ENCODE peak calls at places on chromosomes 6 and 20, in eight cellular contexts. One of them, this sample, is unnamed.

GRCh38 chr6:157215702-157216101 is 107.6 kb downstream of the TMEM242 start:
- DNase-seq in hypothalamus: no peak
- DNase-seq in NCI-H1105: no peak
- DNase-seq in activated T-helper 9 cell treated with anti-CD3 and anti-CD28 coated beads, Interleukin-2, amount 50 U/mL, for 16 hours: no peak
- DNase-seq in activated CD8-positive, alpha-beta memory T cell treated with anti-CD3 and anti-CD28 coated beads for 4 hours: no peak
- DNase-seq in adrenal gland: no peak
- DNase-seq in dorsolateral prefrontal cortex: no peak
- DNase-seq in Ammon's horn: no peak
- DNase-seq in this sample: no peak

GRCh38 chr6:14883921-14884320 is 361.9 kb upstream of the JARID2 start:
- DNase-seq in hypothalamus: no peak
- DNase-seq in NCI-H1105: no peak
- DNase-seq in activated T-helper 9 cell treated with anti-CD3 and anti-CD28 coated beads, Interleukin-2, amount 50 U/mL, for 16 hours: no peak
- DNase-seq in activated CD8-positive, alpha-beta memory T cell treated with anti-CD3 and anti-CD28 coated beads for 4 hours: no peak
- DNase-seq in adrenal gland: no peak
- DNase-seq in dorsolateral prefrontal cortex: no peak
- DNase-seq in Ammon's horn: no peak
- DNase-seq in this sample: no peak

GRCh38 chr6:21871831-21872230 is 278.3 kb downstream of the SOX4 start:
- DNase-seq in hypothalamus: no peak
- DNase-seq in NCI-H1105: no peak
- DNase-seq in activated T-helper 9 cell treated with anti-CD3 and anti-CD28 coated beads, Interleukin-2, amount 50 U/mL, for 16 hours: no peak
- DNase-seq in activated CD8-positive, alpha-beta memory T cell treated with anti-CD3 and anti-CD28 coated beads for 4 hours: no peak
- DNase-seq in adrenal gland: no peak
- DNase-seq in dorsolateral prefrontal cortex: no peak
- DNase-seq in Ammon's horn: no peak
- DNase-seq in this sample: no peak

GRCh38 chr6:112480551-112480950 is 133.4 kb downstream of the RFPL4B start:
- DNase-seq in hypothalamus: no peak
- DNase-seq in NCI-H1105: no peak
- DNase-seq in activated T-helper 9 cell treated with anti-CD3 and anti-CD28 coated beads, Interleukin-2, amount 50 U/mL, for 16 hours: no peak
- DNase-seq in activated CD8-positive, alpha-beta memory T cell treated with anti-CD3 and anti-CD28 coated beads for 4 hours: no peak
- DNase-seq in adrenal gland: no peak
- DNase-seq in dorsolateral prefrontal cortex: no peak
- DNase-seq in Ammon's horn: no peak
- DNase-seq in this sample: no peak

GRCh38 chr20:51902933-51903332 is 100.6 kb upstream of the SALL4 start:
- DNase-seq in hypothalamus: no peak
- DNase-seq in NCI-H1105: no peak
- DNase-seq in activated T-helper 9 cell treated with anti-CD3 and anti-CD28 coated beads, Interleukin-2, amount 50 U/mL, for 16 hours: no peak
- DNase-seq in activated CD8-positive, alpha-beta memory T cell treated with anti-CD3 and anti-CD28 coated beads for 4 hours: no peak
- DNase-seq in adrenal gland: no peak
- DNase-seq in dorsolateral prefrontal cortex: no peak
- DNase-seq in Ammon's horn: no peak
- DNase-seq in this sample: no peak

GRCh38 chr20:54433653-54434052 is 41.7 kb upstream of the DOK5 start:
- DNase-seq in hypothalamus: no peak
- DNase-seq in NCI-H1105: no peak
- DNase-seq in activated T-helper 9 cell treated with anti-CD3 and anti-CD28 coated beads, Interleukin-2, amount 50 U/mL, for 16 hours: no peak
- DNase-seq in activated CD8-positive, alpha-beta memory T cell treated with anti-CD3 and anti-CD28 coated beads for 4 hours: no peak
- DNase-seq in adrenal gland: no peak
- DNase-seq in dorsolateral prefrontal cortex: no peak
- DNase-seq in Ammon's horn: peak
- DNase-seq in this sample: no peak

GRCh38 chr6:81265106-81265505 is 487.4 kb downstream of the TENT5A start:
- DNase-seq in hypothalamus: no peak
- DNase-seq in NCI-H1105: no peak
- DNase-seq in activated T-helper 9 cell treated with anti-CD3 and anti-CD28 coated beads, Interleukin-2, amount 50 U/mL, for 16 hours: no peak
- DNase-seq in activated CD8-positive, alpha-beta memory T cell treated with anti-CD3 and anti-CD28 coated beads for 4 hours: no peak
- DNase-seq in adrenal gland: peak
- DNase-seq in dorsolateral prefrontal cortex: no peak
- DNase-seq in Ammon's horn: no peak
- DNase-seq in this sample: no peak

GRCh38 chr6:157287923-157288322 is 35.4 kb downstream of the TMEM242 start:
- DNase-seq in hypothalamus: no peak
- DNase-seq in NCI-H1105: no peak
- DNase-seq in activated T-helper 9 cell treated with anti-CD3 and anti-CD28 coated beads, Interleukin-2, amount 50 U/mL, for 16 hours: no peak
- DNase-seq in activated CD8-positive, alpha-beta memory T cell treated with anti-CD3 and anti-CD28 coated beads for 4 hours: no peak
- DNase-seq in adrenal gland: no peak
- DNase-seq in dorsolateral prefrontal cortex: no peak
- DNase-seq in Ammon's horn: no peak
- DNase-seq in this sample: no peak

GRCh38 chr6:155882527-155883333 is 427.1 kb upstream of the NOX3 start:
- DNase-seq in hypothalamus: no peak
- DNase-seq in NCI-H1105: no peak
- DNase-seq in activated T-helper 9 cell treated with anti-CD3 and anti-CD28 coated beads, Interleukin-2, amount 50 U/mL, for 16 hours: no peak
- DNase-seq in activated CD8-positive, alpha-beta memory T cell treated with anti-CD3 and anti-CD28 coated beads for 4 hours: no peak
- DNase-seq in adrenal gland: no peak
- DNase-seq in dorsolateral prefrontal cortex: no peak
- DNase-seq in Ammon's horn: no peak
- DNase-seq in this sample: no peak

GRCh38 chr20:63577317-63577894 is 3.4 kb upstream of the HELZ2 start:
- DNase-seq in hypothalamus: peak
- DNase-seq in NCI-H1105: peak
- DNase-seq in activated T-helper 9 cell treated with anti-CD3 and anti-CD28 coated beads, Interleukin-2, amount 50 U/mL, for 16 hours: no peak
- DNase-seq in activated CD8-positive, alpha-beta memory T cell treated with anti-CD3 and anti-CD28 coated beads for 4 hours: no peak
- DNase-seq in adrenal gland: no peak
- DNase-seq in dorsolateral prefrontal cortex: no peak
- DNase-seq in Ammon's horn: peak
- DNase-seq in this sample: no peak

GRCh38 chr6:63351995-63352586 is 32.3 kb upstream of the LGSN start:
- DNase-seq in hypothalamus: no peak
- DNase-seq in NCI-H1105: no peak
- DNase-seq in activated T-helper 9 cell treated with anti-CD3 and anti-CD28 coated beads, Interleukin-2, amount 50 U/mL, for 16 hours: no peak
- DNase-seq in activated CD8-positive, alpha-beta memory T cell treated with anti-CD3 and anti-CD28 coated beads for 4 hours: no peak
- DNase-seq in adrenal gland: no peak
- DNase-seq in dorsolateral prefrontal cortex: no peak
- DNase-seq in Ammon's horn: peak
- DNase-seq in this sample: no peak

GRCh38 chr6:154520280-154520679 is 9.8 kb upstream of the CNKSR3 start:
- DNase-seq in hypothalamus: no peak
- DNase-seq in NCI-H1105: no peak
- DNase-seq in activated T-helper 9 cell treated with anti-CD3 and anti-CD28 coated beads, Interleukin-2, amount 50 U/mL, for 16 hours: no peak
- DNase-seq in activated CD8-positive, alpha-beta memory T cell treated with anti-CD3 and anti-CD28 coated beads for 4 hours: no peak
- DNase-seq in adrenal gland: no peak
- DNase-seq in dorsolateral prefrontal cortex: no peak
- DNase-seq in Ammon's horn: no peak
- DNase-seq in this sample: no peak

GRCh38 chr20:3190681-3191111 is 13.8 kb downstream of the DDRGK1 start:
- DNase-seq in hypothalamus: no peak
- DNase-seq in NCI-H1105: no peak
- DNase-seq in activated T-helper 9 cell treated with anti-CD3 and anti-CD28 coated beads, Interleukin-2, amount 50 U/mL, for 16 hours: no peak
- DNase-seq in activated CD8-positive, alpha-beta memory T cell treated with anti-CD3 and anti-CD28 coated beads for 4 hours: no peak
- DNase-seq in adrenal gland: no peak
- DNase-seq in dorsolateral prefrontal cortex: no peak
- DNase-seq in Ammon's horn: no peak
- DNase-seq in this sample: no peak

GRCh38 chr6:129440691-129441090 is 269.3 kb downstream of the ARHGAP18 start:
- DNase-seq in hypothalamus: no peak
- DNase-seq in NCI-H1105: no peak
- DNase-seq in activated T-helper 9 cell treated with anti-CD3 and anti-CD28 coated beads, Interleukin-2, amount 50 U/mL, for 16 hours: no peak
- DNase-seq in activated CD8-positive, alpha-beta memory T cell treated with anti-CD3 and anti-CD28 coated beads for 4 hours: no peak
- DNase-seq in adrenal gland: no peak
- DNase-seq in dorsolateral prefrontal cortex: no peak
- DNase-seq in Ammon's horn: no peak
- DNase-seq in this sample: peak

GRCh38 chr6:26187981-26188635 is 100.9 kb downstream of the HFE start:
- DNase-seq in hypothalamus: no peak
- DNase-seq in NCI-H1105: peak
- DNase-seq in activated T-helper 9 cell treated with anti-CD3 and anti-CD28 coated beads, Interleukin-2, amount 50 U/mL, for 16 hours: no peak
- DNase-seq in activated CD8-positive, alpha-beta memory T cell treated with anti-CD3 and anti-CD28 coated beads for 4 hours: no peak
- DNase-seq in adrenal gland: peak
- DNase-seq in dorsolateral prefrontal cortex: no peak
- DNase-seq in Ammon's horn: no peak
- DNase-seq in this sample: no peak

GRCh38 chr6:126063512-126064146 is 77.3 kb downstream of the TRMT11 start:
- DNase-seq in hypothalamus: no peak
- DNase-seq in NCI-H1105: no peak
- DNase-seq in activated T-helper 9 cell treated with anti-CD3 and anti-CD28 coated beads, Interleukin-2, amount 50 U/mL, for 16 hours: no peak
- DNase-seq in activated CD8-positive, alpha-beta memory T cell treated with anti-CD3 and anti-CD28 coated beads for 4 hours: no peak
- DNase-seq in adrenal gland: no peak
- DNase-seq in dorsolateral prefrontal cortex: no peak
- DNase-seq in Ammon's horn: no peak
- DNase-seq in this sample: no peak

GRCh38 chr20:64143018-64143801 is 21.0 kb upstream of the MYT1 start:
- DNase-seq in hypothalamus: no peak
- DNase-seq in NCI-H1105: no peak
- DNase-seq in activated T-helper 9 cell treated with anti-CD3 and anti-CD28 coated beads, Interleukin-2, amount 50 U/mL, for 16 hours: no peak
- DNase-seq in activated CD8-positive, alpha-beta memory T cell treated with anti-CD3 and anti-CD28 coated beads for 4 hours: no peak
- DNase-seq in adrenal gland: no peak
- DNase-seq in dorsolateral prefrontal cortex: peak
- DNase-seq in Ammon's horn: no peak
- DNase-seq in this sample: peak

GRCh38 chr6:56719310-56719709 is 76.6 kb upstream of the DST start:
- DNase-seq in hypothalamus: no peak
- DNase-seq in NCI-H1105: no peak
- DNase-seq in activated T-helper 9 cell treated with anti-CD3 and anti-CD28 coated beads, Interleukin-2, amount 50 U/mL, for 16 hours: no peak
- DNase-seq in activated CD8-positive, alpha-beta memory T cell treated with anti-CD3 and anti-CD28 coated beads for 4 hours: no peak
- DNase-seq in adrenal gland: no peak
- DNase-seq in dorsolateral prefrontal cortex: no peak
- DNase-seq in Ammon's horn: no peak
- DNase-seq in this sample: no peak

GRCh38 chr20:8393356-8393755 is 261.3 kb downstream of the PLCB1 start:
- DNase-seq in hypothalamus: no peak
- DNase-seq in NCI-H1105: no peak
- DNase-seq in activated T-helper 9 cell treated with anti-CD3 and anti-CD28 coated beads, Interleukin-2, amount 50 U/mL, for 16 hours: no peak
- DNase-seq in activated CD8-positive, alpha-beta memory T cell treated with anti-CD3 and anti-CD28 coated beads for 4 hours: no peak
- DNase-seq in adrenal gland: no peak
- DNase-seq in dorsolateral prefrontal cortex: no peak
- DNase-seq in Ammon's horn: no peak
- DNase-seq in this sample: no peak

GRCh38 chr6:71258078-71258866 is 30.3 kb upstream of the OGFRL1 start:
- DNase-seq in hypothalamus: no peak
- DNase-seq in NCI-H1105: no peak
- DNase-seq in activated T-helper 9 cell treated with anti-CD3 and anti-CD28 coated beads, Interleukin-2, amount 50 U/mL, for 16 hours: no peak
- DNase-seq in activated CD8-positive, alpha-beta memory T cell treated with anti-CD3 and anti-CD28 coated beads for 4 hours: no peak
- DNase-seq in adrenal gland: no peak
- DNase-seq in dorsolateral prefrontal cortex: no peak
- DNase-seq in Ammon's horn: no peak
- DNase-seq in this sample: no peak

GRCh38 chr20:51500936-51501335 is 41.6 kb downstream of the NFATC2 start:
- DNase-seq in hypothalamus: no peak
- DNase-seq in NCI-H1105: no peak
- DNase-seq in activated T-helper 9 cell treated with anti-CD3 and anti-CD28 coated beads, Interleukin-2, amount 50 U/mL, for 16 hours: peak
- DNase-seq in activated CD8-positive, alpha-beta memory T cell treated with anti-CD3 and anti-CD28 coated beads for 4 hours: no peak
- DNase-seq in adrenal gland: no peak
- DNase-seq in dorsolateral prefrontal cortex: no peak
- DNase-seq in Ammon's horn: no peak
- DNase-seq in this sample: no peak

GRCh38 chr20:10337291-10337690 is 96.7 kb downstream of the MKKS start:
- DNase-seq in hypothalamus: no peak
- DNase-seq in NCI-H1105: no peak
- DNase-seq in activated T-helper 9 cell treated with anti-CD3 and anti-CD28 coated beads, Interleukin-2, amount 50 U/mL, for 16 hours: no peak
- DNase-seq in activated CD8-positive, alpha-beta memory T cell treated with anti-CD3 and anti-CD28 coated beads for 4 hours: no peak
- DNase-seq in adrenal gland: no peak
- DNase-seq in dorsolateral prefrontal cortex: no peak
- DNase-seq in Ammon's horn: no peak
- DNase-seq in this sample: no peak

GRCh38 chr6:134080171-134080795 is 27.9 kb upstream of the SLC2A12 start:
- DNase-seq in hypothalamus: no peak
- DNase-seq in NCI-H1105: peak
- DNase-seq in activated T-helper 9 cell treated with anti-CD3 and anti-CD28 coated beads, Interleukin-2, amount 50 U/mL, for 16 hours: no peak
- DNase-seq in activated CD8-positive, alpha-beta memory T cell treated with anti-CD3 and anti-CD28 coated beads for 4 hours: no peak
- DNase-seq in adrenal gland: no peak
- DNase-seq in dorsolateral prefrontal cortex: no peak
- DNase-seq in Ammon's horn: no peak
- DNase-seq in this sample: no peak

GRCh38 chr6:142900467-142900961 is 44.5 kb downstream of the HIVEP2 start:
- DNase-seq in hypothalamus: no peak
- DNase-seq in NCI-H1105: no peak
- DNase-seq in activated T-helper 9 cell treated with anti-CD3 and anti-CD28 coated beads, Interleukin-2, amount 50 U/mL, for 16 hours: no peak
- DNase-seq in activated CD8-positive, alpha-beta memory T cell treated with anti-CD3 and anti-CD28 coated beads for 4 hours: no peak
- DNase-seq in adrenal gland: no peak
- DNase-seq in dorsolateral prefrontal cortex: no peak
- DNase-seq in Ammon's horn: no peak
- DNase-seq in this sample: no peak

GRCh38 chr6:28709478-28710349 is 184.0 kb downstream of the GPX5 start:
- DNase-seq in hypothalamus: no peak
- DNase-seq in NCI-H1105: peak
- DNase-seq in activated T-helper 9 cell treated with anti-CD3 and anti-CD28 coated beads, Interleukin-2, amount 50 U/mL, for 16 hours: no peak
- DNase-seq in activated CD8-positive, alpha-beta memory T cell treated with anti-CD3 and anti-CD28 coated beads for 4 hours: no peak
- DNase-seq in adrenal gland: no peak
- DNase-seq in dorsolateral prefrontal cortex: no peak
- DNase-seq in Ammon's horn: no peak
- DNase-seq in this sample: no peak

GRCh38 chr6:30885999-30886896 is 1.9 kb downstream of the DDR1 start:
- DNase-seq in hypothalamus: peak
- DNase-seq in NCI-H1105: peak
- DNase-seq in activated T-helper 9 cell treated with anti-CD3 and anti-CD28 coated beads, Interleukin-2, amount 50 U/mL, for 16 hours: no peak
- DNase-seq in activated CD8-positive, alpha-beta memory T cell treated with anti-CD3 and anti-CD28 coated beads for 4 hours: no peak
- DNase-seq in adrenal gland: peak
- DNase-seq in dorsolateral prefrontal cortex: peak
- DNase-seq in Ammon's horn: peak
- DNase-seq in this sample: no peak

GRCh38 chr6:107244082-107244741 is 128.9 kb upstream of the BEND3 start:
- DNase-seq in hypothalamus: no peak
- DNase-seq in NCI-H1105: no peak
- DNase-seq in activated T-helper 9 cell treated with anti-CD3 and anti-CD28 coated beads, Interleukin-2, amount 50 U/mL, for 16 hours: no peak
- DNase-seq in activated CD8-positive, alpha-beta memory T cell treated with anti-CD3 and anti-CD28 coated beads for 4 hours: no peak
- DNase-seq in adrenal gland: no peak
- DNase-seq in dorsolateral prefrontal cortex: no peak
- DNase-seq in Ammon's horn: no peak
- DNase-seq in this sample: no peak

GRCh38 chr6:52420668-52421358 is 671 bp downstream of the EFHC1 start:
- DNase-seq in hypothalamus: peak
- DNase-seq in NCI-H1105: peak
- DNase-seq in activated T-helper 9 cell treated with anti-CD3 and anti-CD28 coated beads, Interleukin-2, amount 50 U/mL, for 16 hours: no peak
- DNase-seq in activated CD8-positive, alpha-beta memory T cell treated with anti-CD3 and anti-CD28 coated beads for 4 hours: no peak
- DNase-seq in adrenal gland: peak
- DNase-seq in dorsolateral prefrontal cortex: peak
- DNase-seq in Ammon's horn: peak
- DNase-seq in this sample: no peak

GRCh38 chr6:124879110-124879991 is 82.9 kb upstream of the RNF217 start:
- DNase-seq in hypothalamus: no peak
- DNase-seq in NCI-H1105: no peak
- DNase-seq in activated T-helper 9 cell treated with anti-CD3 and anti-CD28 coated beads, Interleukin-2, amount 50 U/mL, for 16 hours: no peak
- DNase-seq in activated CD8-positive, alpha-beta memory T cell treated with anti-CD3 and anti-CD28 coated beads for 4 hours: no peak
- DNase-seq in adrenal gland: no peak
- DNase-seq in dorsolateral prefrontal cortex: no peak
- DNase-seq in Ammon's horn: no peak
- DNase-seq in this sample: no peak

GRCh38 chr20:20503788-20504528 is 136.1 kb downstream of the INSM1 start:
- DNase-seq in hypothalamus: no peak
- DNase-seq in NCI-H1105: no peak
- DNase-seq in activated T-helper 9 cell treated with anti-CD3 and anti-CD28 coated beads, Interleukin-2, amount 50 U/mL, for 16 hours: no peak
- DNase-seq in activated CD8-positive, alpha-beta memory T cell treated with anti-CD3 and anti-CD28 coated beads for 4 hours: no peak
- DNase-seq in adrenal gland: no peak
- DNase-seq in dorsolateral prefrontal cortex: no peak
- DNase-seq in Ammon's horn: no peak
- DNase-seq in this sample: no peak

This sample was measured in heart left ventricle.